ENCODE peak calls at places on chromosome 20, in seven cellular contexts. D, F, L, I, V, P and X are unnamed samples.

GRCh38 chr20:19706463-19706862 is 51.6 kb upstream of the RIN2 start:
- DNase-seq in D (no peak), V (peak; percentile 38), P (no peak), I (no peak), L (no peak), F (no peak), X (no peak)

GRCh38 chr20:46283426-46283825 is 24.9 kb downstream of the CDH22 start:
- DNase-seq in F (peak; percentile 35), L (no peak), D (no peak), I (no peak), P (no peak), V (no peak), X (no peak)

GRCh38 chr20:32249030-32249738 is 28.3 kb upstream of the KIF3B start:
- DNase-seq in F (no peak), L (no peak), D (no peak), I (no peak), V (no peak), P (no peak), X (no peak)

GRCh38 chr20:52312131-52312729 is 120.7 kb upstream of the ZFP64 start:
- DNase-seq in L (peak; percentile 82), I (peak; percentile 42), D (no peak), P (no peak), F (peak; percentile 55), V (peak; percentile 76), X (no peak)

GRCh38 chr20:58111340-58112016 is 117.0 kb downstream of the ANKRD60 start:
- DNase-seq in D (no peak), F (no peak), I (peak; percentile 8), V (no peak), P (no peak), L (no peak), X (no peak)

GRCh38 chr20:6698056-6698455 is 69.4 kb upstream of the BMP2 start:
- DNase-seq in P (no peak), I (peak; percentile 88), V (no peak), D (no peak), L (no peak), F (peak; percentile 25), X (peak; percentile 53)

GRCh38 chr20:63435552-63435951 is 36.9 kb downstream of the KCNQ2 start:
- DNase-seq in V (no peak), D (no peak), I (no peak), L (peak; percentile 23), F (no peak), P (no peak), X (no peak)

GRCh38 chr20:3162080-3162611 is 2.5 kb upstream of the FASTKD5 start:
- DNase-seq in L (no peak), P (no peak), D (peak; percentile 32), F (no peak), V (no peak), I (no peak), X (peak; percentile 36)

GRCh38 chr20:39876974-39877615 is 811.9 kb downstream of the MAFB start:
- DNase-seq in L (no peak), D (no peak), F (no peak), I (no peak), P (no peak), V (no peak), X (no peak)

GRCh38 chr20:49165611-49166010 is 22.5 kb downstream of the STAU1 start:
- DNase-seq in V (no peak), P (no peak), D (no peak), L (no peak), F (no peak), I (no peak), X (no peak)

GRCh38 chr20:64106435-64106961 is 867 bp downstream of the NPBWR2 start:
- DNase-seq in D (peak; percentile 25), F (no peak), V (no peak), L (no peak), I (no peak), P (no peak), X (no peak)

GRCh38 chr20:25178563-25179438 is 16.7 kb upstream of the ENTPD6 start:
- DNase-seq in I (no peak), D (no peak), P (no peak), F (peak; percentile 89), V (peak; percentile 48), L (peak; percentile 55), X (no peak)

GRCh38 chr20:25336561-25337422 is 53.8 kb downstream of the ABHD12 start:
- DNase-seq in P (no peak), D (no peak), I (peak; percentile 66), V (no peak), L (peak; percentile 38), F (peak; percentile 33), X (no peak)

GRCh38 chr20:54550776-54551396 is 75.5 kb downstream of the DOK5 start:
- DNase-seq in I (no peak), P (no peak), V (no peak), F (no peak), D (no peak), L (no peak), X (no peak)

GRCh38 chr20:7159903-7160302 is 392.4 kb downstream of the BMP2 start:
- DNase-seq in L (no peak), P (no peak), V (no peak), F (no peak), I (no peak), D (no peak), X (no peak)

GRCh38 chr20:45783656-45784294 is 7.9 kb downstream of the WFDC3 start:
- DNase-seq in F (no peak), D (peak; percentile 73), V (no peak), L (no peak), I (no peak), P (peak; percentile 56), X (no peak)

GRCh38 chr20:25065044-25065624 is 7.2 kb upstream of the ACSS1 start:
- DNase-seq in F (no peak), P (no peak), I (no peak), L (no peak), V (no peak), D (peak; percentile 9), X (no peak)

GRCh38 chr20:36179170-36179945 is 24.8 kb downstream of the EPB41L1 start:
- DNase-seq in F (no peak), P (no peak), V (no peak), D (no peak), I (no peak), L (no peak), X (no peak)

GRCh38 chr20:20368414-20369352 is 779 bp downstream of the INSM1 start:
- DNase-seq in L (peak; percentile 35), I (peak; percentile 36), F (no peak), P (no peak), V (peak; percentile 21), D (no peak), X (no peak)

GRCh38 chr20:36093025-36093803 is 61.3 kb upstream of the EPB41L1 start:
- DNase-seq in L (peak; percentile 25), P (peak; percentile 51), D (peak; percentile 82), V (no peak), F (no peak), I (no peak), X (no peak)

GRCh38 chr20:35232575-35232974 is 6.1 kb downstream of the MMP24 start:
- DNase-seq in L (peak; percentile 23), D (no peak), P (no peak), F (no peak), V (no peak), I (no peak), X (no peak)

GRCh38 chr20:30921286-30922071 is 336.0 kb upstream of the DEFB115 start:
- DNase-seq in F (no peak), V (no peak), P (no peak), L (no peak), D (no peak), I (no peak), X (no peak)

DNA sequence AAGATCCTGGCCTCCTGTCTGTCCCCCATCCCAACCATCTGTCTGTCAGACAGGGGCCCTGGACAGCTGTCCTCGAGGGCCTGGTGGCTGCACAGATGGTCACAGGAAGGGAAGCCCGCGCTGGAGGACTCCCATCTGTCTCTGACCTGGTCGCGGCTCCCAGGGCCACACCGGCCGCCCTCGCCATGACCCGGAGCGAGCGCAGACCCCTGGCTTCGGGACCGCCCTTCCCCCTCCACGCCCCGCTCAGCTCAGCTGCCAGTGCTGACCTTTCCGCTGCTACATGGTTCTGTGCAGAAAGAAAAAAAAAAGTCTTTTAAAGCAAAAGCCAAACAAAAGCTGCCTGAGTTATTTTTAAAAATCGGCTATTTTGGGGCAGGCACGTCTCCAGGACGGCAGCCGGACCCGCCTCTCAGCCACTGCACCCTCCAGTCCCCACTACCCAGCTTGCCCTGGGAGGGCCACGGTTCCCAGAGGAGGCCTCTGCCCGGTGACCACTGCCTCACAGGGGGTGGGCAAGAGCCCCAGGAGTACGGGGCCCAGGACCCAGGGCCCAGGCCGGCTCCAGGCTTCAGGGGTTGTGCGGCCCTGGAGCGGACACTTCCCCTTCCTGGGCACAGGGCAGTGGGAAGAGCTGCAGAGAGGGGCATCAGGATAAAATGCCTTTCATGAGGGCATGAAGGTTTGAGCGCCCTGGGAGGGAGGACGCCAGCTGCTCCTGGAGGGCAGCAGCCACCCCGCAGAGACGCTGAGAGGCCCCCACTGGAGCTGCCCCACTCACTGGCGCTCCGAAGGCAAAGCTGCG is 10.8 kb downstream of the LAMA5 start:
- DNase-seq in D (peak; percentile 73), V (no peak), L (no peak), F (no peak), I (no peak), P (peak; percentile 70), X (no peak)
- TF ChIP-seq CTCF in D (no peak), V (no peak), L (no peak), F (no peak), I (no peak), P (no peak), X (no peak)

GRCh38 chr20:23331450-23331849 is 19.1 kb upstream of the NXT1 start:
- DNase-seq in F (no peak), V (no peak), D (no peak), I (no peak), P (no peak), L (no peak), X (no peak)
- H3K9me3 ChIP-seq in F (no peaks in the 10 kb centered on the region), V (no peaks in the 10 kb centered on the region), D (no peaks in the 10 kb centered on the region), I (no peaks in the 10 kb centered on the region), P (no peaks in the 10 kb centered on the region), L (no peaks in the 10 kb centered on the region), X (no peaks in the 10 kb centered on the region)

DNA sequence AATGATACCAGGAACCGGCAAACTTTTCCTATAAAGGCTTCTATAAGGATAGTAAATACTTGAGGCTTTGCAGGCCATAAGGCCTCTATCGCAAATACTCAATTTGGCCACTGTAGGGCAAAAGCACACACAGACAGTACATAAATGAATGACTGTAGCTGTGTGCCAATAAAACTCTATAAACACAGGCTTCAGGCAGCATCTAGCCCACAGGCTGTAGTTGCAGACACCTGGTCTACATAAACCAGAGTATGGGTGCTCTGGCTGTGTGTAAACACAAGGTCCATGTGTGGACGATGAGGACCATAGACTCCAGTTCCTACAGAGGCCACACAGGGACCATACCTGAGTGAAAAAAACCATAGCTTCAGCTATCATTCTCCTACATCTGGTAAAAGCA is 52.2 kb downstream of the ZMYND8 start:
- DNase-seq in V (no peak), I (no peak), F (no peak), P (no peak), L (no peak), D (no peak), X (no peak)
- TF ChIP-seq CTCF in V (no peak), I (no peak), F (no peak), P (peak; percentile 23), L (peak; percentile 12), D (no peak), X (no peak)

GRCh38 chr20:56200456-56200855 is 48.1 kb upstream of the MC3R start:
- DNase-seq in V (no peak), L (no peak), D (no peak), P (no peak), F (no peak), I (no peak), X (no peak)
- H3K9me3 ChIP-seq in V (no peaks in the 10 kb centered on the region), L (peaks cover 3% of the 10 kb centered on the region), D (peaks cover 19% of the 10 kb centered on the region), P (peaks cover 11% of the 10 kb centered on the region), F (peaks cover 8% of the 10 kb centered on the region), I (peaks cover 76% of the 10 kb centered on the region), X (no peaks in the 10 kb centered on the region)